ENCODE peak calls at places on chromosomes 3 and 15, in seven cellular contexts. C is right cardiac atrium; B is mucosa of descending colon; Y is ovary; H is globus pallidus; K is K562; N is activated CD4-positive, alpha-beta T cell treated with anti-CD3 and anti-CD28 coated beads for 24 hours. A is an unnamed sample.
A peak's percentile ranks its signal among the peaks of the same experiment; 100 is the strongest.

GRCh38 chr3:6578526-6578925 is 282.4 kb upstream of the GRM7 start:
- DNase-seq in C (no peak), B (no peak), Y (no peak), H (no peak), K (no peak), N (no peak), A (no peak)

GRCh38 chr3:101676219-101676764 is 640 bp downstream of the ZBTB11 start:
- DNase-seq in C (peak; percentile 97), B (peak; percentile 98), Y (peak; percentile 96), H (peak; percentile 87), K (peak; percentile 85), N (peak; percentile 92), A (peak; percentile 98)

GRCh38 chr3:27730774-27731659 is 8.9 kb upstream of the EOMES start:
- DNase-seq in C (no peak), B (no peak), Y (no peak), H (no peak), K (no peak), N (no peak), A (no peak)

GRCh38 chr3:188299068-188299467 is 145.1 kb downstream of the LPP start:
- DNase-seq in C (no peak), B (no peak), Y (no peak), H (no peak), K (no peak), N (no peak), A (no peak)

GRCh38 chr15:40046721-40047412 is 7.9 kb upstream of the SRP14 start:
- DNase-seq in C (no peak), B (no peak), Y (no peak), H (no peak), K (no peak), N (no peak), A (no peak)

GRCh38 chr3:171862993-171863521 is 19.9 kb downstream of the TMEM212 start:
- DNase-seq in C (no peak), B (no peak), Y (peak; percentile 33), H (no peak), K (no peak), N (no peak), A (no peak)

GRCh38 chr3:10350324-10350985 is 29.5 kb upstream of the SEC13 start:
- DNase-seq in C (no peak), B (no peak), Y (no peak), H (no peak), K (no peak), N (no peak), A (no peak)

GRCh38 chr3:121970047-121970446 is 52.0 kb downstream of the ILDR1 start:
- DNase-seq in C (no peak), B (no peak), Y (no peak), H (no peak), K (no peak), N (no peak), A (no peak)

GRCh38 chr3:124881976-124882697 is 5.0 kb downstream of the ITGB5 start:
- DNase-seq in C (no peak), B (no peak), Y (no peak), H (no peak), K (no peak), N (no peak), A (no peak)

GRCh38 chr3:25259871-25260270 is 168.2 kb upstream of the RARB start:
- DNase-seq in C (no peak), B (no peak), Y (no peak), H (peak; percentile 6), K (no peak), N (no peak), A (no peak)

GRCh38 chr3:103082501-103082900 is 647.7 kb downstream of the ZPLD1 start:
- DNase-seq in C (no peak), B (no peak), Y (no peak), H (no peak), K (no peak), N (no peak), A (no peak)

GRCh38 chr15:98855067-98855814 is 152.4 kb downstream of the PGPEP1L start:
- DNase-seq in C (no peak), B (no peak), Y (no peak), H (no peak), K (no peak), N (no peak), A (no peak)

GRCh38 chr3:183185696-183186095 is 23.2 kb upstream of the LAMP3 start:
- DNase-seq in C (no peak), B (no peak), Y (no peak), H (no peak), K (no peak), N (no peak), A (peak; percentile 73)

GRCh38 chr3:149487598-149488197 is 13.2 kb downstream of the TM4SF4 start:
- DNase-seq in C (no peak), B (no peak), Y (no peak), H (no peak), K (peak; percentile 36), N (no peak), A (no peak)

GRCh38 chr3:32646761-32647160 is 38.2 kb upstream of the CNOT10 start:
- DNase-seq in C (no peak), B (no peak), Y (no peak), H (no peak), K (no peak), N (no peak), A (no peak)

GRCh38 chr15:45773149-45773548 is 138.3 kb downstream of the SQOR start:
- DNase-seq in C (no peak), B (no peak), Y (no peak), H (no peak), K (no peak), N (no peak), A (peak; percentile 9)

GRCh38 chr3:63343674-63344073 is 65.6 kb downstream of the SYNPR start:
- DNase-seq in C (peak; percentile 77), B (peak; percentile 70), Y (peak; percentile 50), H (no peak), K (peak; percentile 15), N (no peak), A (peak; percentile 99)